ENCODE peak calls at places on chromosomes 7 and 10, in four cellular contexts. A is prostate gland; W is CD8-positive, alpha-beta T cell; R is aorta. K is an unnamed sample. For H3K4me1 and H3K27me3, the result is how much of the 10 kb centered on the place peaks cover.

GRCh38 chr7:12620371-12620770 is 49.9 kb downstream of the SCIN start:
- DNase-seq in A (no peak), W (no peak), R (no peak), K (no peak)

GRCh38 chr7:119197172-119197871 is 972.8 kb downstream of the ANKRD7 start:
- DNase-seq in A (no peak), W (no peak), R (no peak), K (no peak)

GRCh38 chr10:133356549-133356948 is 1.3 kb downstream of the FUOM start:
- DNase-seq in A (no peak), W (no peak), R (no peak), K (no peak)

GRCh38 chr10:125095776-125096175 is 64.6 kb downstream of the CTBP2 start:
- DNase-seq in A (no peak), W (no peak), R (no peak), K (no peak)

GRCh38 chr7:95205821-95206220 is 118.5 kb downstream of the PON1 start:
- DNase-seq in A (no peak), W (no peak), R (no peak), K (no peak)

GRCh38 chr7:129501760-129502707 is at the start of gene SMKR1:
- DNase-seq in A (peak), W (peak), R (peak), K (peak)

GRCh38 chr7:129166745-129167144 is 21.7 kb upstream of the SMO start:
- DNase-seq in A (no peak), W (no peak), R (no peak), K (no peak)

GRCh38 chr7:13651167-13651566 is 338.3 kb downstream of the ETV1 start:
- DNase-seq in A (no peak), W (no peak), R (no peak), K (no peak)

GRCh38 chr7:94580601-94581000 is 71.0 kb downstream of the CASD1 start:
- DNase-seq in A (no peak), W (no peak), R (no peak), K (no peak)

GRCh38 chr10:3852147-3852904 is 67.3 kb upstream of the KLF6 start:
- DNase-seq in A (peak), W (no peak), R (peak), K (peak)

GRCh38 chr7:28156401-28156800 is 24.2 kb downstream of the JAZF1 start:
- DNase-seq in A (no peak), W (no peak), R (no peak), K (no peak)
- H3K27ac ChIP-seq in A (no peak), W (no peak), R (no peak), K (no peak)

GRCh38 chr10:46525177-46525823 is 31.2 kb downstream of the GPRIN2 start:
- DNase-seq in A (no peak), W (no peak), R (peak), K (no peak)

GRCh38 chr10:46524471-46525176 is 31.8 kb downstream of the GPRIN2 start:
- DNase-seq in A (no peak), W (no peak), R (peak), K (peak)

GRCh38 chr10:46523881-46524470 is 32.5 kb downstream of the GPRIN2 start:
- DNase-seq in A (no peak), W (no peak), R (peak), K (no peak)

GRCh38 chr10:46522295-46523118 is 34.0 kb downstream of the GPRIN2 start:
- DNase-seq in A (no peak), W (no peak), R (peak), K (no peak)

DNA sequence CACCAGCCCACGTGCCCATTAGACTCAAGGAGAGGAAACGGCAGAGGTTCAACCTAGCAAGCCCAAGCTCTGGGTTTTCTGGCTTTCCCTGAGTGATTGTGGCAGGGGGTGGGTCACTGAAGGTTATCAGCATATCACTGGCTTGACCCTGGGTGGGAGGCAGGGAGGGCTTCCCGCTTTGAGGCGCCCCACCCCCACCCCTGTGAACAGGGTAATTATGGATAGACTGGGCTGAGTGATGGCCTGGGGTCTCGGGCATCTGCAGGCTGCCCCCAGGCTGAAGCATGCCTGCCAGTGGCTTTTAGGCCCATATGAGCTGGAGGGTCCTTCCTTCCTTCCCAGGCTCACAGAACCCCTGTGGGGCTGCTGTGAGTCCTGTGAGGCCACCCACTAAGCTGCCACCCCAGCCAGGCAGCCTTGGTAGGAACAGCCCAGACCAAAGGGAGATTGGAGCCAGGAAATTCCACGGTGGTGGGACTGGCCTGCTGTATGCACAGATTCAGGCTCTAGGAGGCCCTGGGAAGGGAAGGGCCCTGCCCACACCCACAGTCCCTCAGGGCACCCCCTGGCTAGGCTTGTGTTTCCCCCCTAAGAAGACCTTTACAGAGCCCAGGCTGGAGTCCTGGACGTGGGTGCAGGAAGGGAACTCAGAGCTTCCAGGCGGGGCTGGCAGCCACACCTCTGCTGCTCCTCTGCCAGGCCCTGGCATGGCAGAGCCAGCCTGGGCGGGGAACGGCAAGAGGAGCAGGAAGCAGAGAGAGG is 33.2 kb downstream of the GPRIN2 start:
- DNase-seq in A (peak), W (no peak), R (peak), K (no peak)
- H3K4me1 ChIP-seq in A (under half), W (under half), R (under half), K (under half)

GRCh38 chr10:71399946-71400345 is 3.2 kb downstream of the CDH23 start:
- DNase-seq in A (no peak), W (no peak), R (no peak), K (no peak)
- H3K27me3 ChIP-seq in A (under half), W (under half), R (under half), K (under half)

GRCh38 chr7:132469681-132470080 is 106.6 kb downstream of the PLXNA4 start:
- DNase-seq in A (no peak), W (no peak), R (no peak), K (no peak)
- H3K27ac ChIP-seq in A (no peak), W (no peak), R (no peak), K (no peak)

GRCh38 chr10:102775201-102775972 is 31.6 kb downstream of the WBP1L start:
- DNase-seq in A (peak), W (no peak), R (peak), K (peak)
- H3K4me1 ChIP-seq in A (under half), W (under half), R (under half), K (under half)

GRCh38 chr10:29276251-29276850 is 12.5 kb upstream of the LYZL1 start:
- DNase-seq in A (no peak), W (no peak), R (no peak), K (no peak)
- H3K27me3 ChIP-seq in A (under half), W (under half), R (under half), K (under half)

GRCh38 chr7:1861799-1862458 is 191.9 kb downstream of the ELFN1 start:
- DNase-seq in A (no peak), W (no peak), R (no peak), K (no peak)
- H3K27ac ChIP-seq in A (no peak), W (no peak), R (no peak), K (no peak)

GRCh38 chr10:48609899-48610584 is 5.2 kb upstream of the ARHGAP22 start:
- DNase-seq in A (no peak), W (no peak), R (no peak), K (no peak)
- H3K4me1 ChIP-seq in A (under half), W (under half), R (under half), K (under half)

K was measured in right cardiac atrium.